ENCODE peak calls at places on chromosomes 11 and 22, in eight cellular contexts. Z is suprapubic skin, O is pancreas, I is mucosa of descending colon, D is uterus, U is PC-3, N is glutamatergic neuron, E is omental fat pad. Y is an unnamed sample.

GRCh38 chr22:37229805-37230672 is 14.0 kb downstream of the RAC2 start:
- DNase-seq in I (peak), U (peak), N (no peak), O (no peak), Z (no peak), E (no peak), D (no peak), Y (peak)

GRCh38 chr22:49703391-49703926 is 124.2 kb downstream of the BRD1 start:
- DNase-seq in Z (no peak), O (peak), U (no peak), E (no peak), I (no peak), N (no peak), D (no peak), Y (no peak)

GRCh38 chr22:37018815-37019308 is 385 bp downstream of the TST start:
- DNase-seq in Z (peak), O (peak), E (peak), U (peak), N (peak), I (peak), D (peak), Y (no peak)

GRCh38 chr11:10114593-10115404 is 179.2 kb downstream of the SBF2 start:
- DNase-seq in N (no peak), I (no peak), E (no peak), O (no peak), U (no peak), Z (no peak), D (no peak), Y (no peak)

GRCh38 chr11:109697140-109697843 is 275.3 kb downstream of the C11orf87 start:
- DNase-seq in U (peak), E (no peak), I (no peak), D (no peak), N (no peak), Z (no peak), O (peak), Y (no peak)

GRCh38 chr11:88335284-88335683 is 2.3 kb downstream of the CTSC start:
- DNase-seq in U (peak), I (no peak), E (no peak), Z (no peak), O (no peak), D (no peak), N (no peak), Y (no peak)

GRCh38 chr11:123474994-123475393 is 44.9 kb downstream of the GRAMD1B start:
- DNase-seq in O (no peak), N (no peak), I (no peak), D (no peak), U (no peak), E (no peak), Z (no peak), Y (no peak)

GRCh38 chr11:115504279-115505158 is at the start of gene CADM1:
- DNase-seq in N (peak), D (peak), Z (peak), O (peak), E (peak), U (peak), I (peak), Y (peak)

GRCh38 chr11:128689946-128690745 is 3.7 kb upstream of the FLI1 start:
- DNase-seq in O (peak), D (no peak), I (peak), N (peak), U (no peak), Z (no peak), E (no peak), Y (no peak)

GRCh38 chr11:116499396-116500001 is 273.3 kb downstream of the BUD13 start:
- DNase-seq in E (peak), N (peak), I (peak), D (peak), O (peak), Z (peak), U (peak), Y (no peak)

GRCh38 chr11:70462818-70463477 is 64.6 kb downstream of the CTTN start:
- DNase-seq in E (no peak), I (no peak), O (no peak), N (no peak), D (no peak), U (no peak), Z (no peak), Y (no peak)

GRCh38 chr22:48885919-48886305 is 941.8 kb downstream of the BRD1 start:
- DNase-seq in N (no peak), Z (no peak), U (no peak), D (no peak), I (no peak), O (peak), E (no peak), Y (no peak)

GRCh38 chr11:1763796-1764661 is at the start of gene CTSD:
- DNase-seq in N (peak), Z (peak), O (peak), E (peak), U (peak), I (peak), D (peak), Y (peak)

GRCh38 chr11:122486793-122487495 is 168.6 kb upstream of the UBASH3B start:
- DNase-seq in O (no peak), D (no peak), Z (no peak), N (no peak), I (no peak), E (no peak), U (peak), Y (no peak)

GRCh38 chr11:2298795-2299747 is 2.6 kb downstream of the C11orf21 start:
- DNase-seq in N (peak), Z (peak), U (peak), E (peak), D (no peak), O (peak), I (peak), Y (peak)

GRCh38 chr11:36149538-36150242 is 139.5 kb downstream of the COMMD9 start:
- DNase-seq in E (peak), Z (peak), D (peak), I (no peak), O (no peak), N (no peak), U (peak), Y (no peak)

GRCh38 chr11:33376331-33377099 is 119.3 kb downstream of the HIPK3 start:
- DNase-seq in I (no peak), N (peak), Z (no peak), U (no peak), O (peak), E (no peak), D (no peak), Y (no peak)

GRCh38 chr22:49207008-49207775 is 620.5 kb downstream of the BRD1 start:
- DNase-seq in O (peak), N (no peak), I (peak), Z (peak), E (no peak), D (no peak), U (no peak), Y (no peak)

GRCh38 chr11:46290598-46291309 is 13.3 kb downstream of the CREB3L1 start:
- DNase-seq in N (no peak), D (peak), Z (peak), E (peak), I (peak), U (peak), O (peak), Y (no peak)

GRCh38 chr11:118437046-118437735 is 899 bp downstream of the KMT2A start:
- DNase-seq in O (peak), D (peak), U (peak), I (peak), Z (peak), N (peak), E (peak), Y (peak)

GRCh38 chr22:37303821-37304274 is 21.5 kb downstream of the CYTH4 start:
- DNase-seq in N (no peak), E (no peak), O (no peak), D (no peak), I (no peak), U (peak), Z (no peak), Y (no peak)

GRCh38 chr11:60498853-60499252 is 6.3 kb downstream of the MS4A12 start:
- DNase-seq in O (no peak), Z (no peak), E (no peak), N (no peak), I (peak), U (no peak), D (no peak), Y (no peak)

GRCh38 chr22:27418261-27418660 is 383.3 kb downstream of the MN1 start:
- DNase-seq in E (no peak), I (no peak), U (no peak), N (no peak), Z (no peak), D (no peak), O (no peak), Y (no peak)

GRCh38 chr11:65476632-65477270 is 22.1 kb upstream of the MALAT1 start:
- DNase-seq in I (peak), O (no peak), N (no peak), Z (no peak), D (peak), U (no peak), E (no peak), Y (no peak)

GRCh38 chr11:124174001-124174400 is 9.1 kb upstream of the OR10D3 start:
- DNase-seq in E (no peak), Z (no peak), D (no peak), U (peak), I (no peak), N (no peak), O (no peak), Y (no peak)

GRCh38 chr22:50245214-50246072 is 620 bp upstream of the TUBGCP6 start:
- DNase-seq in O (no peak), U (no peak), Z (no peak), I (peak), E (no peak), N (no peak), D (no peak), Y (no peak)

GRCh38 chr22:31680764-31681624 is 19.0 kb upstream of the PISD start:
- DNase-seq in U (peak), Z (no peak), E (no peak), N (no peak), D (no peak), O (no peak), I (peak), Y (no peak)

GRCh38 chr11:35919244-35919643 is 24.6 kb upstream of the LDLRAD3 start:
- DNase-seq in U (peak), O (no peak), I (no peak), Z (no peak), E (no peak), N (no peak), D (no peak), Y (no peak)

GRCh38 chr11:15493921-15494630 is 379.4 kb downstream of the INSC start:
- DNase-seq in E (no peak), U (peak), Z (no peak), I (no peak), D (no peak), N (no peak), O (no peak), Y (no peak)

GRCh38 chr11:43447124-43447523 is 88.4 kb downstream of the TTC17 start:
- DNase-seq in O (no peak), N (no peak), D (no peak), Z (no peak), I (no peak), E (no peak), U (no peak), Y (no peak)

GRCh38 chr22:22395230-22395629 is 113.3 kb downstream of the ZNF280B start:
- DNase-seq in N (no peak), I (no peak), O (no peak), Z (no peak), U (no peak), E (no peak), D (no peak), Y (no peak)

GRCh38 chr11:45942381-45942780 is 19.9 kb downstream of the LARGE2 start:
- DNase-seq in N (no peak), I (no peak), Z (no peak), O (no peak), E (no peak), U (no peak), D (no peak), Y (no peak)

GRCh38 chr22:38700271-38700788 is 413 bp downstream of the JOSD1 start:
- DNase-seq in E (peak), Z (peak), I (no peak), O (peak), U (peak), N (no peak), D (no peak), Y (no peak)

GRCh38 chr11:16607675-16608644 is 130.5 kb upstream of the C11orf58 start:
- DNase-seq in U (no peak), Z (peak), E (peak), D (no peak), I (peak), N (peak), O (peak), Y (no peak)

GRCh38 chr22:48396785-48397530 is 1430.7 kb downstream of the BRD1 start:
- DNase-seq in D (no peak), E (no peak), N (no peak), I (no peak), U (no peak), Z (no peak), O (no peak), Y (no peak)

GRCh38 chr22:17471901-17472566 is 91.3 kb upstream of the SLC25A18 start:
- DNase-seq in U (no peak), O (no peak), E (no peak), Z (no peak), I (no peak), D (no peak), N (peak), Y (no peak)

GRCh38 chr11:72009156-72009555 is 10.4 kb downstream of the IL18BP start:
- DNase-seq in E (no peak), N (no peak), Z (no peak), I (no peak), O (no peak), U (no peak), D (no peak), Y (no peak)

DNA sequence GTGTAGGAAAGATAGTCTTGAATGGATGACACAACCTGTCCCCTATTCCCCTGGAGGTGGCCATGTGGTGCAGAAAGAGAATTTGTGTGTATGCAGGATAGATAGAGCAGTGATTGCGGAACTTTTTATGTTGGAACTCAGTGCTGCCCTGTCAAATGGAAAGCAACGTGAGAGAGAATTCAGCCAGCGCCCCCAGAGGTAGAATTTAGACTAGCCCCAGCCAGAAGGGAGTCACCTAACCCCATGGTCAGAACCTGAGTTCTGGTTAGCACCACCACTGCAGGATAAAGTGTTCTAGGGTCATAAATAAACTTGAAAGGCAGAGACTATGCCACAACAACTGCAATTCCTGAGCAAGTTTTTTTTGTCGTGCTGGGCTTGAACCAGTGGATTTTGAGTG is 152.9 kb upstream of the GRIA4 start:
- DNase-seq in E (no peak), N (no peak), O (no peak), U (no peak), D (no peak), Z (no peak), I (no peak), Y (no peak)
- TF ChIP-seq CTCF in E (no peak), N (no peak), O (no peak), U (peak), D (no peak), Z (no peak), I (no peak), Y (no peak)

GRCh38 chr11:8361206-8361605 is 97.5 kb upstream of the LMO1 start:
- DNase-seq in D (no peak), O (no peak), U (no peak), N (no peak), E (no peak), Z (no peak), I (no peak), Y (no peak)

GRCh38 chr11:8361664-8362210 is 98.1 kb upstream of the LMO1 start:
- DNase-seq in D (no peak), O (no peak), U (no peak), Z (no peak), I (no peak), E (no peak), N (no peak), Y (no peak)

GRCh38 chr11:8357891-8358566 is 94.4 kb upstream of the LMO1 start:
- DNase-seq in U (no peak), I (no peak), N (no peak), Z (no peak), E (no peak), D (no peak), O (no peak), Y (no peak)

GRCh38 chr11:8359521-8359920 is 95.8 kb upstream of the LMO1 start:
- DNase-seq in N (no peak), I (no peak), U (no peak), D (no peak), E (no peak), O (no peak), Z (no peak), Y (no peak)

DNA sequence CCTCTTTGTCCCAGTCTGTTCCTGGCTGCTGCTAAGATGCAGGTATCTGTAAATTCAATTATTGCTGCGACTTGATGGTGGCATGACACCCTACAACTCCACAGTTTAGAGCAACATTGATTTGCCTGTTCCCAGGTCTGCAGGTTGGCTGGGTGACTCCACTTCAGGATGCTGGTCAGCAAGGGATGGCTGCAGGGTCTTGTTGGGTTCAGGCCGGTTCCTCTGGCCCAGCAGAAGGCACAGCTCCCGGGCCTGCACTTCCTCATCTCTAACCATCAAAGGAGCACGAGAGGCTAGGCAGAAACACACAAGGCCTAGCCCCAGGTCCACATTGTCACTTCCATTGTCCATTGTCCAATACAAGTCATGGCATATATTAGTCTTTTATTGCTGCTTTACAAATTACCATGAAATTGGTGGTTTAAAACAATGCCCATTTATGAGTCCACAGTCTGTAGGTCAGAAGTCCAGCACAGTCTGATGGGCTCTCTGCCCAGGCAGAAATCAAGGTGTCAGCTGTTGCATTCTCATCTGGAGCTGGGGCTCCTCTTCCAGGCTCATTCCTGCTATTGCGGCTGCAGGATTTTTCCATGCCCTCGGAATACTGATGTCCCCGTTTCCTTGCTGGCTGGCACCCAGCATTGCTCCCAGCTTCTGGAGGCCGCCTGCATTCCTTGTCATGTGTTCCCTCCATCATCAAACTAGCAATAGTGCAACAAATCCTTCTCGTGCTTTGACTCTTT is 96.6 kb upstream of the LMO1 start:
- DNase-seq in N (no peak), D (no peak), I (no peak), O (peak), Z (no peak), U (no peak), E (no peak), Y (no peak)
- TF ChIP-seq CTCF in N (no peak), D (no peak), I (no peak), O (no peak), Z (no peak), U (peak), E (no peak), Y (no peak)

DNA sequence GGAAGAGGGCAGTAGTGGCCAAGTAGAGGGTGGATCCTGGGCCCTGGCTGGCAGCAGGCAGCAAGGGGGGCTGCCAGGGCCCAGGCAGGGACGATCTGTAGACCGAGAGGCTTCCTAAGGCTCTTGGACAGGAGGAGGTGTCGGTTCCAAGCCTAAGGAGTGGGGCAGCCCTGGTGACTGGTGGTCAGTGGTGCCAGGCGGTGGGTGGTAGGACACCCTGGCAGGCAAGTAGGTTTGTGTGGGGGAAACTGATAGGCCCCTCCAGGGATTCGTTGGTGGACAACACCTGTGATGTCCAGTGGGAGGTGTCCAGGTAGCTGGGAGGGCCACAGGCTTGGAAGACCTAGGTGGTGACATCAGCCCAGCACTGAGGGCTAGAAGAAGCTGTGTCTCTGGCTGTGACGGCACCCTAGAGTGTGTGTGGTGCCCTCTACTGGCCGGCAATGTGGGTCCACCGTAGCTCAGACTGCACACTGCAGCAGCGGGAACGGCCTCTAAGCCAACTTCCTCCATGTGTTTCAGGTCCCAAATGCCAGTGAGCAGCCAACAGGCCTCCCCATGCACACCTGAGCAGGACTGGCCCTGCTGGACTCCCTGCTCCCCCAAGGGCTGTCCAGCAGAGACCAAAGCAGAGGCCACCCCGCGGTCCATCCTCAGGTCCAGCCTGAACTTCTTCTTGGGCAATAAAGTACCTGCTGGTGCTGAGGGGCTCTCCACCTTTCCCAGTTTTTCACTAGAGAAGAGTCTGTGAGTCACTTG is 9.4 kb upstream of the SAMM50 start:
- DNase-seq in Z (no peak), N (peak), U (peak), I (no peak), E (no peak), O (no peak), D (peak), Y (peak)
- TF ChIP-seq CTCF in Z (no peak), N (peak), U (peak), I (peak), E (no peak), O (peak), D (peak), Y (peak)

GRCh38 chr11:20876738-20877137 is 207.4 kb downstream of the NELL1 start:
- DNase-seq in U (no peak), Z (no peak), O (no peak), E (no peak), D (no peak), I (no peak), N (no peak), Y (no peak)

GRCh38 chr11:20874358-20874757 is 205.0 kb downstream of the NELL1 start:
- DNase-seq in D (no peak), N (no peak), U (no peak), Z (no peak), O (no peak), I (no peak), E (no peak), Y (no peak)

GRCh38 chr11:20873054-20873453 is 203.7 kb downstream of the NELL1 start:
- DNase-seq in U (peak), E (no peak), N (no peak), Z (no peak), D (no peak), O (no peak), I (no peak), Y (no peak)
- TF ChIP-seq CTCF in U (no peak), E (no peak), N (peak), Z (no peak), D (no peak), O (no peak), I (no peak), Y (no peak)

GRCh38 chr22:24442352-24442744 is 14.9 kb downstream of the ADORA2A start:
- DNase-seq in D (no peak), U (no peak), E (no peak), I (no peak), N (no peak), O (no peak), Z (peak), Y (no peak)
- TF ChIP-seq CTCF in D (no peak), U (no peak), E (no peak), I (no peak), N (no peak), O (no peak), Z (no peak), Y (no peak)